ENCODE peak calls at places on chromosomes 4 and X, in four cellular contexts. T is GM04504, M is aorta, J is GM03348. H is an unnamed sample.

GRCh38 chrX:101595739-101596419 is 21.9 kb downstream of the ARMCX6 start:
- DNase-seq in T (peak), M (no peak), J (peak), H (peak)

GRCh38 chrX:48802089-48802812 is 384 bp downstream of the HDAC6 start:
- DNase-seq in T (peak), M (peak), J (peak), H (peak)

GRCh38 chr4:141022221-141022760 is 111.0 kb downstream of the RNF150 start:
- DNase-seq in T (no peak), M (no peak), J (no peak), H (no peak)

GRCh38 chrX:69309074-69309792 is 144.0 kb upstream of the PJA1 start:
- DNase-seq in T (no peak), M (no peak), J (no peak), H (no peak)

GRCh38 chr4:1419708-1420107 is 13.5 kb upstream of the NKX1-1 start:
- DNase-seq in T (no peak), M (no peak), J (no peak), H (no peak)

GRCh38 chr4:16225996-16226815 is at the start of gene TAPT1:
- DNase-seq in T (peak), M (peak), J (peak), H (peak)

GRCh38 chrX:109632906-109633504 is 8.0 kb upstream of the KCNE5 start:
- DNase-seq in T (no peak), M (no peak), J (peak), H (peak)

GRCh38 chr4:4284827-4285618 is 4.9 kb downstream of the LYAR start:
- DNase-seq in T (no peak), M (no peak), J (no peak), H (peak)

GRCh38 chrX:121221321-121221977 is 174.0 kb downstream of the GLUD2 start:
- DNase-seq in T (no peak), M (no peak), J (no peak), H (no peak)

GRCh38 chr4:30619679-30620078 is 100.5 kb upstream of the PCDH7 start:
- DNase-seq in T (no peak), M (no peak), J (no peak), H (no peak)

GRCh38 chr4:116585240-116585639 is 500.1 kb downstream of the TRAM1L1 start:
- DNase-seq in T (no peak), M (no peak), J (no peak), H (no peak)

GRCh38 chr4:151409470-151410313 is 716 bp downstream of the FHIP1A start:
- DNase-seq in T (no peak), M (no peak), J (no peak), H (peak)

GRCh38 chr4:94000559-94000958 is 172.0 kb downstream of the ATOH1 start:
- DNase-seq in T (no peak), M (no peak), J (no peak), H (no peak)

GRCh38 chrX:19697416-19697815 is 182.1 kb upstream of the MAP3K15 start:
- DNase-seq in T (no peak), M (no peak), J (no peak), H (no peak)

GRCh38 chr4:153348006-153348405 is 3.5 kb downstream of the MND1 start:
- DNase-seq in T (no peak), M (no peak), J (no peak), H (no peak)

GRCh38 chr4:108018038-108018883 is 28.6 kb downstream of the HADH start:
- DNase-seq in T (peak), M (peak), J (peak), H (peak)

GRCh38 chr4:3516836-3517730 is 15.1 kb downstream of the LRPAP1 start:
- DNase-seq in T (no peak), M (peak), J (no peak), H (no peak)

GRCh38 chrX:2967998-2968909 is 38.1 kb upstream of the ARSH start:
- DNase-seq in T (peak), M (peak), J (peak), H (no peak)

GRCh38 chr4:183183906-183184535 is 85.0 kb downstream of the WWC2 start:
- DNase-seq in T (no peak), M (no peak), J (no peak), H (no peak)

GRCh38 chr4:109433281-109434006 is at the start of gene SEC24B:
- DNase-seq in T (peak), M (peak), J (peak), H (peak)

GRCh38 chrX:42107495-42108139 is 184.3 kb upstream of the CASK start:
- DNase-seq in T (no peak), M (no peak), J (no peak), H (no peak)

GRCh38 chr4:20890752-20891151 is 190.5 kb downstream of the PACRGL start:
- DNase-seq in T (no peak), M (no peak), J (no peak), H (no peak)

GRCh38 chr4:36716874-36717273 is 435.5 kb downstream of the DTHD1 start:
- DNase-seq in T (no peak), M (no peak), J (no peak), H (no peak)

GRCh38 chr4:98151145-98151929 is 8.1 kb upstream of the STPG2 start:
- DNase-seq in T (no peak), M (no peak), J (no peak), H (peak)

GRCh38 chrX:128781506-128781905 is 729.3 kb upstream of the ACTRT1 start:
- DNase-seq in T (no peak), M (no peak), J (no peak), H (peak)

GRCh38 chr4:42048394-42048793 is 58.1 kb downstream of the SLC30A9 start:
- DNase-seq in T (peak), M (no peak), J (peak), H (peak)

GRCh38 chrX:133497356-133497755 is 82.1 kb upstream of the GPC4 start:
- DNase-seq in T (peak), M (no peak), J (no peak), H (no peak)

GRCh38 chr4:123924536-123924935 is 527.9 kb downstream of the SPRY1 start:
- DNase-seq in T (peak), M (no peak), J (no peak), H (no peak)

GRCh38 chr4:175646802-175647201 is 165.3 kb downstream of the GPM6A start:
- DNase-seq in T (no peak), M (no peak), J (no peak), H (no peak)

GRCh38 chr4:61277785-61278184 is 77.7 kb downstream of the ADGRL3 start:
- DNase-seq in T (no peak), M (no peak), J (no peak), H (no peak)

GRCh38 chrX:9816094-9816700 is 30.0 kb downstream of the SHROOM2 start:
- DNase-seq in T (no peak), M (no peak), J (no peak), H (no peak)